ENCODE peak calls at places on chromosomes 3 and 15, in seven cellular contexts. S is NCI-H1930; G is head of caudate nucleus; Z is OCI-M1; W is T-cell; K is stimulated activated naive CD8-positive, alpha-beta T cell treated with anti-CD3 and anti-CD28 coated beads, Interleukin-15, Interleukin-2, amounts not matched to agents 100 U/mL and 50 U/mL, for 24 hours; H is GOT3. X is an unnamed sample.

GRCh38 chr3:188326111-188326510 is 172.2 kb downstream of the LPP start:
- DNase-seq in S (no peak), G (peak; percentile 28), Z (no peak), W (no peak), K (no peak), H (no peak), X (no peak)

GRCh38 chr3:66588340-66588847 is 87.6 kb upstream of the LRIG1 start:
- DNase-seq in S (no peak), G (no peak), Z (no peak), W (no peak), K (no peak), H (no peak), X (no peak)

GRCh38 chr3:69081583-69082262 is 1.6 kb upstream of the UBA3 start:
- DNase-seq in S (no peak), G (no peak), Z (peak; percentile 43), W (no peak), K (no peak), H (no peak), X (no peak)

GRCh38 chr3:19598870-19599269 is 335.1 kb downstream of the EFHB start:
- DNase-seq in S (no peak), G (no peak), Z (no peak), W (no peak), K (no peak), H (no peak), X (no peak)

GRCh38 chr15:74178326-74179100 is 5.0 kb downstream of the ISLR start:
- DNase-seq in S (no peak), G (no peak), Z (no peak), W (no peak), K (no peak), H (no peak), X (no peak)

GRCh38 chr3:123758081-123758564 is 126.0 kb downstream of the MYLK start:
- DNase-seq in S (no peak), G (peak; percentile 33), Z (no peak), W (no peak), K (no peak), H (peak; percentile 19), X (no peak)

GRCh38 chr3:156747046-156747445 is 72.7 kb downstream of the TIPARP start:
- DNase-seq in S (no peak), G (no peak), Z (no peak), W (no peak), K (no peak), H (no peak), X (no peak)

GRCh38 chr3:134437211-134437752 is 48.5 kb downstream of the ANAPC13 start:
- DNase-seq in S (no peak), G (no peak), Z (no peak), W (no peak), K (no peak), H (no peak), X (no peak)

GRCh38 chr3:183527421-183527979 is 28.0 kb downstream of the KLHL6 start:
- DNase-seq in S (no peak), G (no peak), Z (peak; percentile 10), W (no peak), K (no peak), H (no peak), X (no peak)

GRCh38 chr3:35722902-35723301 is 83.6 kb downstream of the ARPP21 start:
- DNase-seq in S (no peak), G (no peak), Z (no peak), W (no peak), K (no peak), H (no peak), X (no peak)

GRCh38 chr15:34837246-34838016 is 42.1 kb upstream of the ACTC1 start:
- DNase-seq in S (no peak), G (no peak), Z (no peak), W (no peak), K (no peak), H (no peak), X (no peak)

GRCh38 chr15:39242345-39242744 is 338.5 kb upstream of the THBS1 start:
- DNase-seq in S (no peak), G (no peak), Z (no peak), W (no peak), K (no peak), H (no peak), X (no peak)

GRCh38 chr15:101114610-101115009 is 137.2 kb downstream of the CHSY1 start:
- DNase-seq in S (no peak), G (no peak), Z (no peak), W (no peak), K (no peak), H (no peak), X (no peak)

GRCh38 chr3:10010546-10011465 is 15.4 kb upstream of the FANCD2 start:
- DNase-seq in S (peak; percentile 48), G (peak; percentile 91), Z (peak; percentile 98), W (peak; percentile 52), K (peak; percentile 91), H (peak; percentile 68), X (peak; percentile 56)

GRCh38 chr3:177810162-177810623 is 612.9 kb upstream of the TBL1XR1 start:
- DNase-seq in S (no peak), G (no peak), Z (peak; percentile 5), W (no peak), K (no peak), H (no peak), X (no peak)

GRCh38 chr3:127542441-127542952 is 48.0 kb downstream of the TPRA1 start:
- DNase-seq in S (no peak), G (no peak), Z (no peak), W (no peak), K (no peak), H (no peak), X (no peak)

GRCh38 chr3:194489736-194490612 is 3.2 kb upstream of the ATP13A3 start:
- DNase-seq in S (no peak), G (no peak), Z (no peak), W (no peak), K (peak; percentile 28), H (no peak), X (no peak)

GRCh38 chr3:196502775-196503181 is 790 bp downstream of the RNF168 start:
- DNase-seq in S (no peak), G (peak; percentile 26), Z (peak; percentile 65), W (peak; percentile 30), K (peak; percentile 53), H (peak; percentile 41), X (peak; percentile 70)

GRCh38 chr15:89937365-89938355 is 24.9 kb upstream of the ARPIN start:
- DNase-seq in S (no peak), G (no peak), Z (peak; percentile 12), W (no peak), K (no peak), H (no peak), X (no peak)

X was measured in naive thymus-derived CD8-positive, alpha-beta T cell.